ENCODE peak calls at places on chromosomes 12 and 14, in nine cellular contexts. J is heart right ventricle, I is brain microvascular endothelial cell, C is AG10803, B is neural progenitor cell, D is cardiac fibroblast, U is foreskin fibroblast, Z is lower leg skin, V is nephron progenitor cell. A is an unnamed sample.

GRCh38 chr14:50447491-50447890 is 50.8 kb upstream of the CDKL1 start:
- DNase-seq in J (no peak), I (no peak), C (no peak), B (no peak), D (peak), U (no peak), Z (no peak), V (no peak), A (peak)

GRCh38 chr12:122399592-122400373 is 22.7 kb downstream of the CLIP1 start:
- DNase-seq in J (peak), I (peak), C (peak), B (peak), D (peak), U (peak), Z (peak), V (peak), A (peak)

GRCh38 chr12:65825573-65826512 is 1.6 kb downstream of the HMGA2 start:
- DNase-seq in J (peak), I (no peak), C (peak), B (peak), D (peak), U (no peak), Z (peak), V (peak), A (no peak)

GRCh38 chr14:100131181-100131580 is 28.3 kb downstream of the DEGS2 start:
- DNase-seq in J (no peak), I (no peak), C (no peak), B (no peak), D (no peak), U (no peak), Z (no peak), V (no peak), A (no peak)

GRCh38 chr14:44461811-44462210 is 45.3 kb downstream of the FSCB start:
- DNase-seq in J (no peak), I (no peak), C (no peak), B (no peak), D (no peak), U (no peak), Z (no peak), V (no peak), A (no peak)

GRCh38 chr14:99143793-99144192 is 128.2 kb downstream of the BCL11B start:
- DNase-seq in J (no peak), I (no peak), C (no peak), B (no peak), D (no peak), U (no peak), Z (peak), V (no peak), A (no peak)

GRCh38 chr12:49808686-49809368 is 19.4 kb downstream of the NCKAP5L start:
- DNase-seq in J (peak), I (no peak), C (no peak), B (peak), D (no peak), U (no peak), Z (peak), V (peak), A (no peak)

GRCh38 chr12:92551853-92552397 is 150.9 kb upstream of the PLEKHG7 start:
- DNase-seq in J (no peak), I (peak), C (peak), B (no peak), D (no peak), U (peak), Z (no peak), V (no peak), A (peak)

GRCh38 chr12:131351319-131352028 is 359.4 kb upstream of the SFSWAP start:
- DNase-seq in J (no peak), I (no peak), C (no peak), B (no peak), D (no peak), U (no peak), Z (peak), V (no peak), A (no peak)

GRCh38 chr14:72081139-72081538 is 148.9 kb downstream of the RGS6 start:
- DNase-seq in J (no peak), I (no peak), C (no peak), B (no peak), D (no peak), U (no peak), Z (no peak), V (no peak), A (no peak)

GRCh38 chr14:72070458-72070857 is 138.2 kb downstream of the RGS6 start:
- DNase-seq in J (no peak), I (no peak), C (no peak), B (no peak), D (no peak), U (no peak), Z (no peak), V (no peak), A (no peak)

GRCh38 chr14:72075649-72076334 is 143.6 kb downstream of the RGS6 start:
- DNase-seq in J (no peak), I (no peak), C (no peak), B (peak), D (no peak), U (no peak), Z (no peak), V (no peak), A (no peak)
- TF ChIP-seq CTCF in J (no peak), I (no peak), C (no peak), B (no peak), D (no peak), U (no peak), Z (no peak), V (no peak), A (no peak)

DNA sequence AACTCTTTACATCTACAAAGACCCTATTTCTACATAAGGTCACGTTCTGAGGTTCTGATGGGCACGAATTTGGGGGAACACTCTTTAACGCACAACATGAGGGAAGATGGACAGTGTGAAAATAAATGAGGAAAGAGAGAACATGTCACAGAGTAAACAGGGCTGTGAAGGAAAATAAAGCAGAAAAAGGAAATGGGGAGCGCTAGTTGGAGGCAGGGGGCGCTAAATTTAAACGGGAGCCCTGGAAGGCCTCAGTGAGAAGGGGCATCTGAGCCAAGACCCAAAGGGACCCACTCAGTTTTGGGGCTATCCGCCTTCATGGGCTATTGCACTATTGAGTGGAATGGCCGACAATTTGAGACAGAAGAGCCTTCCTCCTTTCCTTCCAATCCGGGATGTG is 50.5 kb downstream of the PLXNC1 start:
- DNase-seq in J (no peak), I (no peak), C (no peak), B (peak), D (no peak), U (no peak), Z (no peak), V (no peak), A (no peak)
- TF ChIP-seq CTCF in J (no peak), I (no peak), C (no peak), B (peak), D (no peak), U (no peak), Z (no peak), V (no peak), A (no peak)

GRCh38 chr14:77140937-77141591 is 527 bp downstream of the ZDHHC22 start:
- DNase-seq in J (no peak), I (no peak), C (no peak), B (peak), D (peak), U (peak), Z (no peak), V (peak), A (no peak)
- TF ChIP-seq CTCF in J (no peak), I (peak), C (peak), B (peak), D (peak), U (peak), Z (no peak), V (peak), A (peak)

GRCh38 chr14:76113691-76114090 is 38.0 kb upstream of the GPATCH2L start:
- DNase-seq in J (no peak), I (no peak), C (no peak), B (no peak), D (no peak), U (no peak), Z (no peak), V (no peak), A (no peak)

GRCh38 chr14:76118594-76118993 is 33.1 kb upstream of the GPATCH2L start:
- DNase-seq in J (no peak), I (no peak), C (no peak), B (no peak), D (no peak), U (no peak), Z (no peak), V (no peak), A (no peak)

GRCh38 chr14:76117789-76118188 is 33.9 kb upstream of the GPATCH2L start:
- DNase-seq in J (no peak), I (no peak), C (no peak), B (no peak), D (no peak), U (no peak), Z (no peak), V (no peak), A (no peak)

GRCh38 chr14:76112889-76113611 is 38.7 kb upstream of the GPATCH2L start:
- DNase-seq in J (no peak), I (no peak), C (no peak), B (peak), D (no peak), U (no peak), Z (no peak), V (no peak), A (no peak)

GRCh38 chr14:76115010-76115422 is 36.7 kb upstream of the GPATCH2L start:
- DNase-seq in J (no peak), I (no peak), C (no peak), B (no peak), D (no peak), U (no peak), Z (no peak), V (no peak), A (no peak)
- TF ChIP-seq CTCF in J (no peak), I (no peak), C (peak), B (peak), D (no peak), U (no peak), Z (no peak), V (no peak), A (peak)

GRCh38 chr14:95021588-95021987 is 135.7 kb downstream of the DICER1 start:
- DNase-seq in J (no peak), I (no peak), C (no peak), B (no peak), D (no peak), U (no peak), Z (no peak), V (no peak), A (no peak)
- TF ChIP-seq CTCF in J (no peak), I (no peak), C (no peak), B (peak), D (no peak), U (no peak), Z (no peak), V (no peak), A (no peak)

DNA sequence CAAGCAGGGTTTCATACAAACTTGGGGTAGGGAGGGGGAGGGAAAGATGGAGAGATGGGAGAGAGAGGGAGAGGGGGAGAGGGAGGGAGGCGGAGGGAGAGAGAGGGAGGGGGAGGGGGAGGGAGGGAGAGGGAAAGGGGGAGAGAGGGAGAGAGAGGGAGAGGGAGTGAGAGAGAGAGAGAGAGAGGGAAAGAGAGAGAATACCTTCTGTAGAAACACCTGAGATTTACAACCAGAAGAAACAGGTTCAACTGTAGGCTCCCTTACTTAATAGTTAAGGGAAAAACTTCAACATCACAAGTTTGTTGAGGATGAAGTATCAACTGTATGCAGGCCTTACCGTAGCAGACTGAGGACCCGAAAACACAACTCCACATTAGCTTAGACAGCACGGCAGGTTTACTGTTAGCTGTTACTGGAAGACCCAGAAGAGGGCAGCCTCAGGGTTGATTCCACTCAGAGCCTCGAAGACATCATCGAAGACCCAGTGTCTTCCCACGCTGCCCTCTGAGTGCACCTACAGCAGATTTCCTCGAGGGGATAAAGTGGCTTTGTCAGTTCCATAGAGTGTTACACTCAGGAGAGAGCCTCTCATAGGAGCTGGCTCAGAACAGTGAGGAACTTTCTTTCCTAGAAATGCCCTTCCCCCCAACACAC is 72.4 kb downstream of the NT5DC3 start:
- DNase-seq in J (no peak), I (no peak), C (no peak), B (no peak), D (no peak), U (no peak), Z (no peak), V (no peak), A (no peak)
- TF ChIP-seq CTCF in J (no peak), I (peak), C (no peak), B (no peak), D (no peak), U (no peak), Z (no peak), V (no peak), A (no peak)

DNA sequence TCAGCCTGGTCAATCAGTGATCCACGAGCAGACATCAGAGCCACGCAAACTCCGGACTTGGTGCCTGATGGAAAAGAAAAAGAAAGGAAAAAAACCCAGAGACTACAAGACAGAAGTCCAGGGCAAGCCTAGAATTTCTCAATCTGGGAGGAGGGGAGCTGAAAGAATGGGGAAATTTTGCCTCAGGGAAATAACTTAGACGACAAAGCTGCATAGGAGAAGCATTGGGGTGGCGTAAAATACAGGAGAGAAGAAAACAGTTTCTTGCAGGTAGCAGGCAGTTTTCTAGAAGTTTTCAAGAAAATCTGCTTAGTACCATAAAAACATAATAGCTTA is 2.6 kb upstream of the SLC11A2 start:
- DNase-seq in J (no peak), I (no peak), C (peak), B (no peak), D (peak), U (peak), Z (no peak), V (no peak), A (peak)
- TF ChIP-seq CTCF in J (no peak), I (no peak), C (no peak), B (no peak), D (no peak), U (no peak), Z (no peak), V (no peak), A (no peak)

GRCh38 chr14:75578786-75579781 is 664 bp downstream of the FLVCR2 start:
- DNase-seq in J (peak), I (peak), C (peak), B (no peak), D (peak), U (peak), Z (peak), V (no peak), A (peak)
- TF ChIP-seq CTCF in J (no peak), I (peak), C (no peak), B (peak), D (no peak), U (peak), Z (no peak), V (no peak), A (peak)

A was measured in HFFc6.